ENCODE peak calls at places on chromosomes 12 and 14, in nine cellular contexts. F is uterus; R is left ventricle myocardium inferior; S is mammary epithelial cell; D is heart right ventricle; K is psoas muscle; U is body of pancreas; H is ovary; I is effector memory CD4-positive, alpha-beta T cell. Y is an unnamed sample.

GRCh38 chr14:88553886-88554457 is 835 bp downstream of the PTPN21 start:
- DNase-seq in F (no peak), R (no peak), S (no peak), D (no peak), K (no peak), U (no peak), H (no peak), I (no peak), Y (no peak)

GRCh38 chr12:118900954-118901353 is 80.4 kb upstream of the SRRM4 start:
- DNase-seq in F (no peak), R (no peak), S (no peak), D (no peak), K (no peak), U (no peak), H (no peak), I (no peak), Y (no peak)

GRCh38 chr14:96204151-96205058 is at the start of gene BDKRB2:
- DNase-seq in F (peak; percentile 61), R (peak; percentile 44), S (peak; percentile 85), D (peak; percentile 42), K (peak; percentile 71), U (peak; percentile 89), H (peak; percentile 57), I (no peak), Y (peak; percentile 74)

GRCh38 chr14:25868521-25869314 is 729.1 kb downstream of the NOVA1 start:
- DNase-seq in F (no peak), R (no peak), S (no peak), D (no peak), K (no peak), U (no peak), H (no peak), I (no peak), Y (no peak)

GRCh38 chr12:93137656-93138612 is 208.8 kb upstream of the EEA1 start:
- DNase-seq in F (no peak), R (no peak), S (peak; percentile 99), D (no peak), K (no peak), U (no peak), H (no peak), I (no peak), Y (no peak)

GRCh38 chr12:3083241-3083921 is 6.2 kb downstream of the TSPAN9 start:
- DNase-seq in F (no peak), R (no peak), S (no peak), D (no peak), K (no peak), U (no peak), H (no peak), I (no peak), Y (no peak)

GRCh38 chr12:94265521-94265920 is 117.1 kb downstream of the PLXNC1 start:
- DNase-seq in F (no peak), R (no peak), S (no peak), D (no peak), K (no peak), U (no peak), H (no peak), I (no peak), Y (no peak)

GRCh38 chr14:39320318-39320717 is 86.6 kb downstream of the MIA2 start:
- DNase-seq in F (no peak), R (no peak), S (no peak), D (no peak), K (no peak), U (no peak), H (no peak), I (no peak), Y (no peak)

GRCh38 chr14:38548091-38548490 is 292.2 kb upstream of the CLEC14A start:
- DNase-seq in F (no peak), R (no peak), S (no peak), D (no peak), K (no peak), U (no peak), H (no peak), I (no peak), Y (no peak)

GRCh38 chr12:80807640-80808288 is 91.1 kb downstream of the MYF5 start:
- DNase-seq in F (no peak), R (no peak), S (no peak), D (no peak), K (no peak), U (no peak), H (no peak), I (no peak), Y (no peak)

GRCh38 chr14:102805454-102805891 is 28.2 kb downstream of the TRAF3 start:
- DNase-seq in F (no peak), R (no peak), S (peak; percentile 28), D (no peak), K (no peak), U (no peak), H (no peak), I (peak; percentile 14), Y (no peak)

GRCh38 chr12:122932207-122932606 is 34.1 kb downstream of the ABCB9 start:
- DNase-seq in F (no peak), R (no peak), S (no peak), D (no peak), K (no peak), U (no peak), H (no peak), I (no peak), Y (no peak)

GRCh38 chr12:49503674-49504180 is 35.1 kb upstream of the KCNH3 start:
- DNase-seq in F (no peak), R (no peak), S (peak; percentile 92), D (no peak), K (no peak), U (peak; percentile 47), H (no peak), I (no peak), Y (no peak)

GRCh38 chr12:75684678-75685620 is 173.5 kb upstream of the KRR1 start:
- DNase-seq in F (no peak), R (no peak), S (peak; percentile 97), D (no peak), K (no peak), U (no peak), H (no peak), I (no peak), Y (no peak)

GRCh38 chr14:88002421-88002820 is 2.5 kb upstream of the GPR65 start:
- DNase-seq in F (no peak), R (no peak), S (no peak), D (no peak), K (no peak), U (no peak), H (no peak), I (no peak), Y (no peak)

GRCh38 chr14:21917699-21918436 is 244.2 kb upstream of the OR4E1 start:
- DNase-seq in F (no peak), R (no peak), S (peak; percentile 30), D (no peak), K (no peak), U (peak; percentile 38), H (no peak), I (peak; percentile 2), Y (no peak)

GRCh38 chr14:20630340-20631022 is 11.0 kb downstream of the OR6S1 start:
- DNase-seq in F (no peak), R (no peak), S (peak; percentile 73), D (no peak), K (no peak), U (no peak), H (peak; percentile 44), I (no peak), Y (no peak)

GRCh38 chr12:95646781-95647184 is 95.5 kb upstream of the USP44 start:
- DNase-seq in F (no peak), R (no peak), S (no peak), D (no peak), K (no peak), U (no peak), H (no peak), I (no peak), Y (no peak)

GRCh38 chr14:105947599-105947998 is 421.2 kb downstream of the TMEM121 start:
- DNase-seq in F (no peak), R (no peak), S (no peak), D (no peak), K (no peak), U (no peak), H (no peak), I (no peak), Y (no peak)

GRCh38 chr14:49050836-49051235 is 535.3 kb downstream of the RPS29 start:
- DNase-seq in F (no peak), R (no peak), S (no peak), D (no peak), K (no peak), U (no peak), H (no peak), I (no peak), Y (no peak)

GRCh38 chr12:56862264-56862663 is 71.9 kb downstream of the SDR9C7 start:
- DNase-seq in F (no peak), R (no peak), S (no peak), D (no peak), K (no peak), U (no peak), H (no peak), I (no peak), Y (no peak)

GRCh38 chr12:130992448-130992847 is 38.7 kb downstream of the ADGRD1 start:
- DNase-seq in F (no peak), R (no peak), S (no peak), D (no peak), K (no peak), U (peak; percentile 38), H (no peak), I (no peak), Y (no peak)

DNA sequence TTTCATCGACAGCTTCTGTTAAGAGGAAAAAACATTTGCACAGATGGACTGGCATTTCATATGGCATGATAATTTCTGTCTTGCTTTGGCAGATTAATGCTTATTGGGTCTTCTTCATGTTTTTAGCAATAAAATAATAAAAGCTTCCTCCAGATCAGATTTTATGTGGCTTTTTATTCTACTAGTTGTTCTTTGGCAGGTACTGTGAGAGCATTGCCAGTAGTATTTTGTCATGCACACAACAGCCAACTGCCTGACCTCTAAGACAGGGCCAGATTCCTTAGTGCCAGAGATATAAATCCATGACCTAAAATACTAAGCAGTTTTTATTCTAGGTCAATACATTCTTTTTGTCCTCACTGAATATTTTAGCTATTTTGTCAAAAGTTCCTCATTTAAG is 9.0 kb downstream of the ABCD2 start:
- DNase-seq in F (no peak), R (no peak), S (no peak), D (no peak), K (no peak), U (no peak), H (no peak), I (no peak), Y (no peak)
- H3K27ac ChIP-seq in F (peak overlapping the region; percentile 18), R (peak overlapping the region; percentile 85), S (no peak overlapping the region), D (no peak overlapping the region), K (no peak overlapping the region), U (no peak overlapping the region), H (no peak overlapping the region), I (no peak overlapping the region), Y (no peak overlapping the region)

GRCh38 chr12:13537623-13538022 is 341.1 kb downstream of the EMP1 start:
- DNase-seq in F (no peak), R (no peak), S (no peak), D (no peak), K (no peak), U (no peak), H (no peak), I (no peak), Y (no peak)
- H3K27me3 ChIP-seq in F (no peaks in the 10 kb centered on the region), R (peaks cover 83% of the 10 kb centered on the region), S (no peaks in the 10 kb centered on the region), D (peaks cover 4% of the 10 kb centered on the region), K (no peaks in the 10 kb centered on the region), U (no peaks in the 10 kb centered on the region), H (no peaks in the 10 kb centered on the region), I (no peaks in the 10 kb centered on the region), Y (no peaks in the 10 kb centered on the region)

GRCh38 chr12:64670039-64670438 is 59.7 kb downstream of the RASSF3 start:
- DNase-seq in F (no peak), R (no peak), S (no peak), D (no peak), K (no peak), U (no peak), H (no peak), I (no peak), Y (no peak)
- H3K4me3 ChIP-seq in F (no peak overlapping the region), R (peak overlapping the region; percentile 36), S (no peak overlapping the region), D (no peak overlapping the region), K (no peak overlapping the region), U (no peak overlapping the region), H (no peak overlapping the region), I (peak overlapping the region; percentile 54), Y (no peak overlapping the region)

GRCh38 chr14:73825551-73826188 is 26.0 kb upstream of the PTGR2 start:
- DNase-seq in F (peak; percentile 92), R (peak; percentile 91), S (peak; percentile 64), D (peak; percentile 89), K (peak; percentile 96), U (peak; percentile 95), H (peak; percentile 92), I (peak; percentile 59), Y (peak; percentile 83)
- H3K27ac ChIP-seq in F (no peak overlapping the region), R (peak overlapping the region; percentile 16), S (no peak overlapping the region), D (peak overlapping the region; percentile 2), K (no peak overlapping the region), U (no peak overlapping the region), H (no peak overlapping the region), I (no peak overlapping the region), Y (no peak overlapping the region)

Y was measured in dorsolateral prefrontal cortex.